ENCODE peak calls at places on chromosomes 13 and 19, in ten cellular contexts. H is cardiac septum; Z is NCI-H510A treated with DMSO at 0.1 percent for 48 hours; K is nephron progenitor cell; I is NCI-H2081; Q is germinal center; A is amygdala; W is activated CD4-positive, alpha-beta T cell treated with anti-CD3 and anti-CD28 coated beads, Interleukin-2, amount 50 U/mL, for 4 hours; R is CD4-positive, CD25-positive, alpha-beta regulatory T cell; D is myocyte. Y is an unnamed sample.

GRCh38 chr19:58346961-58347929 is 6.0 kb downstream of the A1BG start:
- DNase-seq in Q (peak), H (no peak), I (peak), A (peak), W (peak), D (peak), Z (peak), R (peak), K (peak), Y (peak)

GRCh38 chr13:96460571-96460970 is 370.7 kb downstream of the HS6ST3 start:
- DNase-seq in A (no peak), K (no peak), Q (no peak), Z (peak), H (no peak), W (no peak), R (no peak), D (no peak), I (peak), Y (no peak)

GRCh38 chr19:50293263-50294004 is 35.7 kb downstream of the KCNC3 start:
- DNase-seq in Q (no peak), I (no peak), A (no peak), H (no peak), R (no peak), W (no peak), K (no peak), D (no peak), Z (no peak), Y (no peak)

GRCh38 chr13:27171244-27171829 is at the start of gene USP12:
- DNase-seq in A (no peak), R (no peak), H (no peak), W (peak), Q (peak), K (peak), I (no peak), Z (no peak), D (peak), Y (no peak)

GRCh38 chr13:48879854-48880253 is 95.9 kb upstream of the FNDC3A start:
- DNase-seq in I (no peak), D (no peak), W (no peak), Q (no peak), K (no peak), R (no peak), A (no peak), Z (no peak), H (no peak), Y (no peak)

GRCh38 chr19:17803264-17803896 is 8.4 kb downstream of the B3GNT3 start:
- DNase-seq in I (no peak), K (no peak), R (peak), W (no peak), Z (no peak), H (no peak), A (no peak), D (no peak), Q (no peak), Y (no peak)

GRCh38 chr13:99863789-99864626 is 107.6 kb downstream of the ZIC5 start:
- DNase-seq in W (no peak), D (no peak), I (no peak), Z (no peak), R (no peak), H (no peak), Q (no peak), K (no peak), A (no peak), Y (no peak)

GRCh38 chr19:33434886-33435705 is 61.6 kb downstream of the CEBPG start:
- DNase-seq in R (no peak), A (no peak), H (no peak), D (peak), K (no peak), W (no peak), Q (no peak), I (no peak), Z (no peak), Y (no peak)

GRCh38 chr13:73901324-73902068 is 232.7 kb downstream of the KLF12 start:
- DNase-seq in D (no peak), K (no peak), Q (no peak), W (no peak), I (no peak), H (no peak), R (no peak), Z (no peak), A (no peak), Y (no peak)

GRCh38 chr13:23750383-23751121 is 138.6 kb downstream of the MIPEP start:
- DNase-seq in K (no peak), Q (no peak), R (no peak), A (no peak), Z (no peak), H (no peak), D (no peak), W (no peak), I (no peak), Y (no peak)

GRCh38 chr19:1074512-1075283 is 7.7 kb downstream of the ARHGAP45 start:
- DNase-seq in R (peak), W (peak), I (peak), D (no peak), Q (peak), A (peak), K (no peak), H (peak), Z (peak), Y (no peak)

GRCh38 chr19:41922585-41922984 is 5.7 kb downstream of the ERFL start:
- DNase-seq in D (no peak), I (no peak), Q (no peak), A (no peak), K (no peak), H (no peak), Z (no peak), W (no peak), R (no peak), Y (no peak)

GRCh38 chr13:76903544-76904162 is 17.4 kb upstream of the KCTD12 start:
- DNase-seq in H (peak), R (peak), D (peak), K (peak), Q (peak), W (peak), I (peak), A (peak), Z (peak), Y (peak)

GRCh38 chr19:45507864-45508680 is 793 bp downstream of the VASP start:
- DNase-seq in H (peak), K (peak), R (peak), A (no peak), I (peak), Q (peak), W (peak), D (peak), Z (peak), Y (no peak)

GRCh38 chr13:109297628-109298027 is 488.8 kb downstream of the IRS2 start:
- DNase-seq in W (no peak), K (no peak), A (no peak), H (no peak), I (no peak), D (peak), Z (no peak), R (no peak), Q (no peak), Y (no peak)

GRCh38 chr13:39765801-39766463 is 110.5 kb downstream of the COG6 start:
- DNase-seq in K (peak), H (no peak), I (peak), D (peak), Q (no peak), R (no peak), Z (no peak), W (no peak), A (peak), Y (no peak)

GRCh38 chr13:41188584-41188983 is 5.8 kb downstream of the KBTBD7 start:
- DNase-seq in Q (no peak), I (no peak), H (no peak), Z (no peak), A (no peak), R (no peak), W (no peak), K (no peak), D (no peak), Y (no peak)

GRCh38 chr13:27183561-27184147 is 12.0 kb upstream of the USP12 start:
- DNase-seq in Z (no peak), H (no peak), R (no peak), K (no peak), A (no peak), I (no peak), Q (no peak), D (no peak), W (no peak), Y (no peak)

GRCh38 chr19:39506944-39507714 is 7.8 kb upstream of the SELENOV start:
- DNase-seq in H (no peak), A (peak), Q (peak), Z (peak), I (peak), W (no peak), K (peak), D (peak), R (peak), Y (no peak)

GRCh38 chr13:99414048-99414995 is 87.0 kb upstream of the TM9SF2 start:
- DNase-seq in H (peak), K (no peak), Q (no peak), A (no peak), Z (no peak), W (no peak), D (no peak), I (no peak), R (no peak), Y (no peak)

GRCh38 chr19:30856786-30857185 is 484.6 kb downstream of the ZNF536 start:
- DNase-seq in Q (no peak), Z (no peak), H (no peak), W (no peak), K (no peak), R (no peak), D (no peak), I (no peak), A (no peak), Y (no peak)

GRCh38 chr19:18683955-18684641 is 618 bp downstream of the CRTC1 start:
- DNase-seq in D (no peak), R (no peak), Z (no peak), H (no peak), Q (no peak), A (no peak), K (no peak), W (peak), I (peak), Y (no peak)

GRCh38 chr19:677201-677600 is 1.0 kb downstream of the FSTL3 start:
- DNase-seq in Z (no peak), Q (no peak), A (no peak), H (peak), I (no peak), R (no peak), W (no peak), D (peak), K (no peak), Y (peak)

GRCh38 chr13:97322740-97323342 is 100.7 kb downstream of the MBNL2 start:
- DNase-seq in R (no peak), H (no peak), A (no peak), K (no peak), I (no peak), Q (no peak), D (no peak), Z (no peak), W (no peak), Y (peak)

GRCh38 chr19:55070755-55071502 is 4.7 kb upstream of the EPS8L1 start:
- DNase-seq in K (no peak), Z (no peak), Q (no peak), R (no peak), I (no peak), D (peak), W (no peak), A (no peak), H (no peak), Y (peak)

GRCh38 chr13:73794755-73795154 is 339.4 kb downstream of the KLF12 start:
- DNase-seq in W (no peak), H (no peak), D (no peak), R (no peak), A (no peak), K (no peak), Q (no peak), I (no peak), Z (no peak), Y (no peak)

GRCh38 chr19:11736696-11737095 is 2.0 kb downstream of the ZNF823 start:
- DNase-seq in R (no peak), A (no peak), K (no peak), I (no peak), W (no peak), Q (peak), D (peak), H (no peak), Z (no peak), Y (no peak)